ENCODE peak calls at places on chromosomes 12 and 14, in five cellular contexts. H is left ventricle myocardium superior; F is LoVo; S is AML-193; P is activated CD8-positive, alpha-beta T cell treated with anti-CD3 and anti-CD28 coated beads, Interleukin-2, amount 10 ng/mL, durations not matched to agents 7 days and 5 days. Y is an unnamed sample.

GRCh38 chr12:124577374-124577773 is 10.0 kb upstream of the NCOR2 start:
- DNase-seq in H (no peak), F (no peak), S (no peak), P (no peak), Y (no peak)

GRCh38 chr12:71746983-71747611 is 7.6 kb upstream of the RAB21 start:
- DNase-seq in H (no peak), F (peak; percentile 83), S (peak; percentile 66), P (peak; percentile 60), Y (no peak)

GRCh38 chr12:30719060-30719459 is 23.4 kb upstream of the IPO8 start:
- DNase-seq in H (no peak), F (no peak), S (no peak), P (no peak), Y (no peak)

GRCh38 chr12:100668939-100669536 is 95.6 kb downstream of the GAS2L3 start:
- DNase-seq in H (peak; percentile 75), F (peak; percentile 80), S (peak; percentile 30), P (peak; percentile 59), Y (no peak)

GRCh38 chr14:75794615-75795038 is 133.6 kb downstream of the TTLL5 start:
- DNase-seq in H (no peak), F (no peak), S (no peak), P (no peak), Y (peak; percentile 18)

GRCh38 chr12:125245601-125246345 is 180.5 kb downstream of the AACS start:
- DNase-seq in H (no peak), F (no peak), S (no peak), P (no peak), Y (no peak)

GRCh38 chr12:79690606-79691298 is at the start of gene PAWR:
- DNase-seq in H (peak; percentile 72), F (peak; percentile 94), S (peak; percentile 36), P (peak; percentile 36), Y (peak; percentile 42)

GRCh38 chr14:69315302-69315701 is 55.3 kb downstream of the GALNT16 start:
- DNase-seq in H (no peak), F (no peak), S (no peak), P (no peak), Y (peak; percentile 33)

GRCh38 chr12:74111688-74112360 is 425.8 kb upstream of the ATXN7L3B start:
- DNase-seq in H (peak; percentile 33), F (peak; percentile 26), S (peak; percentile 16), P (no peak), Y (no peak)

GRCh38 chr14:61500046-61500445 is 178.7 kb downstream of the PRKCH start:
- DNase-seq in H (no peak), F (no peak), S (no peak), P (no peak), Y (no peak)

GRCh38 chr12:29427964-29428363 is 47.0 kb upstream of the ERGIC2 start:
- DNase-seq in H (no peak), F (peak; percentile 8), S (peak; percentile 80), P (no peak), Y (no peak)

GRCh38 chr14:61347771-61348443 is 26.5 kb downstream of the PRKCH start:
- DNase-seq in H (no peak), F (no peak), S (peak; percentile 8), P (no peak), Y (no peak)

GRCh38 chr12:21526053-21526452 is at the start of gene SPX:
- DNase-seq in H (no peak), F (no peak), S (no peak), P (no peak), Y (no peak)

GRCh38 chr14:24339284-24340151 is at the start of gene RIPK3:
- DNase-seq in H (peak; percentile 68), F (peak; percentile 37), S (peak; percentile 43), P (peak; percentile 82), Y (no peak)

GRCh38 chr12:67692966-67693365 is 44.4 kb downstream of the DYRK2 start:
- DNase-seq in H (no peak), F (no peak), S (no peak), P (no peak), Y (no peak)

Y was measured in NCI-H524 treated with DMSO at 0.1 percent for 48 hours.